ENCODE peak calls at places on chromosomes 5 and 9, in ten cellular contexts. O is stomach; I is HCT116; R is stimulated activated CD4-positive, alpha-beta T cell treated with anti-CD3 and anti-CD28 coated beads, Interleukin-1b, Interleukin-23, amount 100 ng/mL, for 1 hour; Q is tibial nerve; X is T1000; V is HTR-8/SVneo; L is osteoblast; H is activated CD8-positive, alpha-beta memory T cell treated with anti-CD3 and anti-CD28 coated beads for 24 hours; G is iPS-NIHi11. B is an unnamed sample.

GRCh38 chr9:102975246-102975645 is 19.9 kb upstream of the CYLC2 start:
- DNase-seq in O (no peak), I (no peak), R (no peak), Q (no peak), X (no peak), V (no peak), L (no peak), H (no peak), G (peak), B (no peak)

GRCh38 chr5:132434813-132435286 is 55.7 kb downstream of the IRF1 start:
- DNase-seq in O (no peak), I (no peak), R (no peak), Q (no peak), X (no peak), V (no peak), L (no peak), H (peak), G (no peak), B (no peak)

GRCh38 chr9:34501889-34502425 is 20.8 kb downstream of the ENHO start:
- DNase-seq in O (peak), I (no peak), R (no peak), Q (peak), X (no peak), V (no peak), L (peak), H (no peak), G (peak), B (peak)

GRCh38 chr5:132856011-132856410 is 10.3 kb downstream of the GDF9 start:
- DNase-seq in O (no peak), I (no peak), R (no peak), Q (no peak), X (no peak), V (no peak), L (no peak), H (no peak), G (no peak), B (no peak)

GRCh38 chr9:37663926-37664325 is 13.2 kb downstream of the FRMPD1 start:
- DNase-seq in O (no peak), I (no peak), R (no peak), Q (no peak), X (no peak), V (no peak), L (no peak), H (no peak), G (no peak), B (no peak)

GRCh38 chr5:84274585-84275468 is 109.9 kb downstream of the EDIL3 start:
- DNase-seq in O (peak), I (peak), R (no peak), Q (no peak), X (no peak), V (peak), L (no peak), H (no peak), G (peak), B (no peak)

GRCh38 chr5:15105799-15106393 is 234.3 kb upstream of the ANKH start:
- DNase-seq in O (peak), I (peak), R (no peak), Q (peak), X (no peak), V (peak), L (peak), H (no peak), G (peak), B (peak)

GRCh38 chr5:514673-515072 is 9.6 kb downstream of the SLC9A3 start:
- DNase-seq in O (no peak), I (no peak), R (no peak), Q (no peak), X (no peak), V (no peak), L (no peak), H (no peak), G (no peak), B (no peak)

GRCh38 chr9:130316406-130316805 is 50.8 kb downstream of the HMCN2 start:
- DNase-seq in O (no peak), I (no peak), R (no peak), Q (no peak), X (no peak), V (no peak), L (no peak), H (no peak), G (no peak), B (no peak)

GRCh38 chr5:150512368-150512747 is 4.4 kb downstream of the NDST1 start:
- DNase-seq in O (peak), I (no peak), R (no peak), Q (no peak), X (no peak), V (no peak), L (no peak), H (no peak), G (no peak), B (no peak)

GRCh38 chr9:95721132-95721531 is 154.4 kb upstream of the ERCC6L2 start:
- DNase-seq in O (peak), I (no peak), R (no peak), Q (no peak), X (no peak), V (no peak), L (no peak), H (no peak), G (no peak), B (no peak)

GRCh38 chr5:14665110-14665822 is 748 bp downstream of the OTULIN start:
- DNase-seq in O (peak), I (no peak), R (no peak), Q (no peak), X (no peak), V (peak), L (peak), H (no peak), G (peak), B (peak)

GRCh38 chr5:126519637-126520592 is 75.1 kb downstream of the ALDH7A1 start:
- DNase-seq in O (no peak), I (no peak), R (no peak), Q (no peak), X (no peak), V (no peak), L (peak), H (no peak), G (no peak), B (peak)

GRCh38 chr9:3740690-3741419 is 215.1 kb upstream of the RFX3 start:
- DNase-seq in O (no peak), I (no peak), R (no peak), Q (no peak), X (no peak), V (no peak), L (peak), H (no peak), G (no peak), B (no peak)

GRCh38 chr9:71796368-71796767 is 28.1 kb upstream of the CEMIP2 start:
- DNase-seq in O (no peak), I (no peak), R (no peak), Q (no peak), X (no peak), V (no peak), L (no peak), H (no peak), G (no peak), B (no peak)

GRCh38 chr9:120337131-120337530 is 242.8 kb downstream of the CDK5RAP2 start:
- DNase-seq in O (no peak), I (no peak), R (no peak), Q (no peak), X (no peak), V (no peak), L (no peak), H (no peak), G (no peak), B (no peak)

GRCh38 chr5:76413746-76414145 is 10.7 kb downstream of the IQGAP2 start:
- DNase-seq in O (no peak), I (no peak), R (no peak), Q (no peak), X (no peak), V (no peak), L (no peak), H (no peak), G (no peak), B (no peak)

GRCh38 chr9:3875371-3876132 is 349.8 kb upstream of the RFX3 start:
- DNase-seq in O (no peak), I (peak), R (no peak), Q (no peak), X (peak), V (peak), L (peak), H (no peak), G (no peak), B (no peak)

GRCh38 chr9:3646226-3646625 is 120.4 kb upstream of the RFX3 start:
- DNase-seq in O (no peak), I (no peak), R (no peak), Q (no peak), X (no peak), V (no peak), L (no peak), H (no peak), G (no peak), B (no peak)

GRCh38 chr5:10286552-10287227 is 21.0 kb downstream of the CMBL start:
- DNase-seq in O (no peak), I (no peak), R (no peak), Q (no peak), X (no peak), V (no peak), L (no peak), H (no peak), G (no peak), B (no peak)

GRCh38 chr9:84300271-84300670 is 40.3 kb downstream of the SLC28A3 start:
- DNase-seq in O (no peak), I (no peak), R (no peak), Q (no peak), X (no peak), V (no peak), L (no peak), H (no peak), G (peak), B (no peak)

GRCh38 chr5:34706084-34706483 is 50.0 kb downstream of the RAI14 start:
- DNase-seq in O (no peak), I (no peak), R (no peak), Q (no peak), X (no peak), V (no peak), L (peak), H (no peak), G (no peak), B (no peak)

GRCh38 chr9:133505901-133506652 is 18.7 kb downstream of the MYMK start:
- DNase-seq in O (no peak), I (no peak), R (no peak), Q (peak), X (no peak), V (no peak), L (peak), H (no peak), G (no peak), B (no peak)

GRCh38 chr9:34809504-34810186 is 99.7 kb upstream of the CCL21 start:
- DNase-seq in O (no peak), I (no peak), R (no peak), Q (no peak), X (no peak), V (no peak), L (peak), H (no peak), G (peak), B (peak)

GRCh38 chr5:172939045-172939444 is 20.2 kb upstream of the RPL26L1 start:
- DNase-seq in O (no peak), I (peak), R (no peak), Q (no peak), X (no peak), V (no peak), L (no peak), H (no peak), G (peak), B (no peak)

GRCh38 chr5:164358531-164359259 is 853.3 kb downstream of the MAT2B start:
- DNase-seq in O (no peak), I (no peak), R (no peak), Q (no peak), X (no peak), V (no peak), L (no peak), H (no peak), G (no peak), B (no peak)

GRCh38 chr9:136804509-136805206 is 3.1 kb upstream of the RABL6 start:
- DNase-seq in O (no peak), I (no peak), R (no peak), Q (no peak), X (no peak), V (no peak), L (peak), H (no peak), G (no peak), B (no peak)